ENCODE peak calls at places on chromosomes 2 and 18, in six cellular contexts. One of them, this sample, is unnamed. For H3K27me3, the result is how much of the 10 kb centered on the place peaks cover.

GRCh38 chr2:128469203-128469602 is 150.5 kb upstream of the HS6ST1 start:
- DNase-seq in neural progenitor cell: no peak
- DNase-seq in spleen: no peak
- DNase-seq in cardiac muscle cell: no peak
- DNase-seq in IMR-90: no peak
- DNase-seq in gastrocnemius medialis: no peak
- DNase-seq in this sample: no peak

GRCh38 chr2:173347305-173348168 is 7.1 kb upstream of the CDCA7 start:
- DNase-seq in neural progenitor cell: peak
- DNase-seq in spleen: no peak
- DNase-seq in cardiac muscle cell: no peak
- DNase-seq in IMR-90: no peak
- DNase-seq in gastrocnemius medialis: no peak
- DNase-seq in this sample: no peak

GRCh38 chr2:146041291-146041868 is 1521.5 kb upstream of the ZEB2 start:
- DNase-seq in neural progenitor cell: peak
- DNase-seq in spleen: no peak
- DNase-seq in cardiac muscle cell: no peak
- DNase-seq in IMR-90: no peak
- DNase-seq in gastrocnemius medialis: no peak
- DNase-seq in this sample: no peak

GRCh38 chr2:217794133-217794986 is 208.4 kb downstream of the TNS1 start:
- DNase-seq in neural progenitor cell: no peak
- DNase-seq in spleen: no peak
- DNase-seq in cardiac muscle cell: no peak
- DNase-seq in IMR-90: no peak
- DNase-seq in gastrocnemius medialis: no peak
- DNase-seq in this sample: peak

GRCh38 chr2:130835766-130836015 is 1.0 kb upstream of the ARHGEF4 start:
- DNase-seq in neural progenitor cell: peak
- DNase-seq in spleen: no peak
- DNase-seq in cardiac muscle cell: no peak
- DNase-seq in IMR-90: no peak
- DNase-seq in gastrocnemius medialis: no peak
- DNase-seq in this sample: no peak

GRCh38 chr2:47653909-47654789 is 128.8 kb upstream of the MSH6 start:
- DNase-seq in neural progenitor cell: peak
- DNase-seq in spleen: no peak
- DNase-seq in cardiac muscle cell: peak
- DNase-seq in IMR-90: peak
- DNase-seq in gastrocnemius medialis: no peak
- DNase-seq in this sample: no peak

GRCh38 chr2:45396671-45397070 is 214.4 kb downstream of the SRBD1 start:
- DNase-seq in neural progenitor cell: no peak
- DNase-seq in spleen: no peak
- DNase-seq in cardiac muscle cell: no peak
- DNase-seq in IMR-90: no peak
- DNase-seq in gastrocnemius medialis: no peak
- DNase-seq in this sample: no peak

GRCh38 chr2:2324565-2325101 is 6.4 kb downstream of the MYT1L start:
- DNase-seq in neural progenitor cell: peak
- DNase-seq in spleen: no peak
- DNase-seq in cardiac muscle cell: no peak
- DNase-seq in IMR-90: no peak
- DNase-seq in gastrocnemius medialis: no peak
- DNase-seq in this sample: no peak

GRCh38 chr2:144349674-144350073 is 170.2 kb downstream of the ZEB2 start:
- DNase-seq in neural progenitor cell: peak
- DNase-seq in spleen: no peak
- DNase-seq in cardiac muscle cell: no peak
- DNase-seq in IMR-90: no peak
- DNase-seq in gastrocnemius medialis: no peak
- DNase-seq in this sample: no peak

GRCh38 chr18:36412778-36413177 is 115.3 kb downstream of the FHOD3 start:
- DNase-seq in neural progenitor cell: peak
- DNase-seq in spleen: no peak
- DNase-seq in cardiac muscle cell: peak
- DNase-seq in IMR-90: no peak
- DNase-seq in gastrocnemius medialis: no peak
- DNase-seq in this sample: no peak

GRCh38 chr2:190880374-190881073 is at the start of gene GLS:
- DNase-seq in neural progenitor cell: peak
- DNase-seq in spleen: peak
- DNase-seq in cardiac muscle cell: peak
- DNase-seq in IMR-90: peak
- DNase-seq in gastrocnemius medialis: peak
- DNase-seq in this sample: peak

GRCh38 chr2:12619975-12620374 is 96.8 kb upstream of the TRIB2 start:
- DNase-seq in neural progenitor cell: no peak
- DNase-seq in spleen: no peak
- DNase-seq in cardiac muscle cell: peak
- DNase-seq in IMR-90: peak
- DNase-seq in gastrocnemius medialis: no peak
- DNase-seq in this sample: no peak

GRCh38 chr18:33578371-33579146 is 540 bp downstream of the ASXL3 start:
- DNase-seq in neural progenitor cell: peak
- DNase-seq in spleen: peak
- DNase-seq in cardiac muscle cell: no peak
- DNase-seq in IMR-90: no peak
- DNase-seq in gastrocnemius medialis: no peak
- DNase-seq in this sample: no peak

GRCh38 chr2:84781942-84782716 is 98.8 kb downstream of the TRABD2A start:
- DNase-seq in neural progenitor cell: no peak
- DNase-seq in spleen: peak
- DNase-seq in cardiac muscle cell: no peak
- DNase-seq in IMR-90: peak
- DNase-seq in gastrocnemius medialis: no peak
- DNase-seq in this sample: no peak

GRCh38 chr2:195364015-195364965 is 292.7 kb upstream of the SLC39A10 start:
- DNase-seq in neural progenitor cell: no peak
- DNase-seq in spleen: no peak
- DNase-seq in cardiac muscle cell: peak
- DNase-seq in IMR-90: peak
- DNase-seq in gastrocnemius medialis: no peak
- DNase-seq in this sample: no peak

GRCh38 chr2:170814551-170815245 is 2.0 kb upstream of the GAD1 start:
- DNase-seq in neural progenitor cell: peak
- DNase-seq in spleen: no peak
- DNase-seq in cardiac muscle cell: no peak
- DNase-seq in IMR-90: no peak
- DNase-seq in gastrocnemius medialis: no peak
- DNase-seq in this sample: no peak

GRCh38 chr2:179965291-179965690 is 41.8 kb downstream of the CWC22 start:
- DNase-seq in neural progenitor cell: no peak
- DNase-seq in spleen: no peak
- DNase-seq in cardiac muscle cell: no peak
- DNase-seq in IMR-90: no peak
- DNase-seq in gastrocnemius medialis: no peak
- DNase-seq in this sample: no peak

GRCh38 chr2:197042613-197043248 is 116.2 kb upstream of the PGAP1 start:
- DNase-seq in neural progenitor cell: no peak
- DNase-seq in spleen: no peak
- DNase-seq in cardiac muscle cell: no peak
- DNase-seq in IMR-90: peak
- DNase-seq in gastrocnemius medialis: no peak
- DNase-seq in this sample: no peak

GRCh38 chr2:55236992-55237543 is 4.6 kb downstream of the RPS27A start:
- DNase-seq in neural progenitor cell: no peak
- DNase-seq in spleen: no peak
- DNase-seq in cardiac muscle cell: no peak
- DNase-seq in IMR-90: no peak
- DNase-seq in gastrocnemius medialis: no peak
- DNase-seq in this sample: no peak

GRCh38 chr18:3281456-3282400 is 19.8 kb downstream of the MYL12B start:
- DNase-seq in neural progenitor cell: peak
- DNase-seq in spleen: no peak
- DNase-seq in cardiac muscle cell: peak
- DNase-seq in IMR-90: peak
- DNase-seq in gastrocnemius medialis: no peak
- DNase-seq in this sample: no peak

GRCh38 chr2:129817175-129817574 is 162.3 kb upstream of the RAB6C start:
- DNase-seq in neural progenitor cell: no peak
- DNase-seq in spleen: no peak
- DNase-seq in cardiac muscle cell: no peak
- DNase-seq in IMR-90: no peak
- DNase-seq in gastrocnemius medialis: no peak
- DNase-seq in this sample: no peak

GRCh38 chr2:129823044-129823443 is 156.4 kb upstream of the RAB6C start:
- DNase-seq in neural progenitor cell: no peak
- DNase-seq in spleen: no peak
- DNase-seq in cardiac muscle cell: no peak
- DNase-seq in IMR-90: no peak
- DNase-seq in gastrocnemius medialis: no peak
- DNase-seq in this sample: no peak

GRCh38 chr2:129821445-129821844 is 158.0 kb upstream of the RAB6C start:
- DNase-seq in neural progenitor cell: no peak
- DNase-seq in spleen: no peak
- DNase-seq in cardiac muscle cell: no peak
- DNase-seq in IMR-90: no peak
- DNase-seq in gastrocnemius medialis: no peak
- DNase-seq in this sample: no peak

GRCh38 chr2:129819855-129820254 is 159.6 kb upstream of the RAB6C start:
- DNase-seq in neural progenitor cell: no peak
- DNase-seq in spleen: no peak
- DNase-seq in cardiac muscle cell: no peak
- DNase-seq in IMR-90: no peak
- DNase-seq in gastrocnemius medialis: no peak
- DNase-seq in this sample: no peak

DNA sequence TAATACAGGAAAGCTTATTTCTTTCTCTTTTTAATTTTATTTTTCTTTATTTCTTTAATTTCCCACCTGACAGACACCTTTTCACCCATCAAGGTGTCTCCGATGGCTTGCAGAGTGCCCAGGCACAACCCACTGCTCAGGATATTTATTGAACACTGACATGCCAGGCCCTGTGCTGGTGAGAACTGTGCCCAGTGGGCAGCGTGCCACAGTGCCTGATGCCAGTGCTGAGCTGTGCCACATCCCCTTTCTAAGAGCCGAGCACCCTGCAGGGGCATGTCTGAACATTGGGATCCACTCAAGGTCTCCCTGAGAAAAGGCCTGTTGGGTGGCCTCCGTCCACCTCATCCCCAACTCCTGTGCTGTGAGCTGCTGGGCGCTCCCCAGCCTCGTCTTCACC is 158.6 kb upstream of the RAB6C start:
- DNase-seq in neural progenitor cell: no peak
- DNase-seq in spleen: no peak
- DNase-seq in cardiac muscle cell: no peak
- DNase-seq in IMR-90: no peak
- DNase-seq in gastrocnemius medialis: no peak
- DNase-seq in this sample: no peak
- H3K27me3 ChIP-seq in neural progenitor cell: under half
- H3K27me3 ChIP-seq in spleen: under half
- H3K27me3 ChIP-seq in cardiac muscle cell: under half
- H3K27me3 ChIP-seq in IMR-90: under half
- H3K27me3 ChIP-seq in gastrocnemius medialis: under half
- H3K27me3 ChIP-seq in this sample: under half

DNA sequence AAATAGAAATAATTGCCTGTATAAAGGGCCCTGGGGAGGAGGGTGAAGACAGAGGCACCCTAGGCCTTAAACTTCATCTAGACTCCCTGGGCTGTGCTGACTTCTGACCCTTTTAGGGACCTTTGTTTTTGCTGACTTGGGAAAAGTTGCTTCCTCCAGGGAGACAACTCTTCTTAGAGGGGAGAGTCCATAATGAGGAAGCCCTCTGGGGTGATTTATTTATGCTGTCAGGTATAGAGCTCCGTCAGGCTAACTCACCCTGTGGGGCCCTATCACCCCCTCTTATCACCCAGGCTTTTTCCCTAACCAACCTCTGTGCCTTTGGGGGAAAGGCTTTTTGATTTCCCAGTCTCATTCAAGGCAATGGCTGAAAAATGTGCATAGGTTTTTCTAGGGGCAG is 8.1 kb downstream of the ONECUT2 start:
- DNase-seq in neural progenitor cell: no peak
- DNase-seq in spleen: no peak
- DNase-seq in cardiac muscle cell: no peak
- DNase-seq in IMR-90: no peak
- DNase-seq in gastrocnemius medialis: no peak
- DNase-seq in this sample: no peak
- H3K27me3 ChIP-seq in neural progenitor cell: half or more
- H3K27me3 ChIP-seq in spleen: half or more
- H3K27me3 ChIP-seq in cardiac muscle cell: half or more
- H3K27me3 ChIP-seq in IMR-90: half or more
- H3K27me3 ChIP-seq in gastrocnemius medialis: half or more
- H3K27me3 ChIP-seq in this sample: under half

GRCh38 chr18:32195881-32196815 is 6.3 kb downstream of the MEP1B start:
- DNase-seq in neural progenitor cell: no peak
- DNase-seq in spleen: no peak
- DNase-seq in cardiac muscle cell: no peak
- DNase-seq in IMR-90: no peak
- DNase-seq in gastrocnemius medialis: no peak
- DNase-seq in this sample: no peak
- H3K27me3 ChIP-seq in neural progenitor cell: under half
- H3K27me3 ChIP-seq in spleen: under half
- H3K27me3 ChIP-seq in cardiac muscle cell: under half
- H3K27me3 ChIP-seq in IMR-90: under half
- H3K27me3 ChIP-seq in gastrocnemius medialis: under half
- H3K27me3 ChIP-seq in this sample: under half

GRCh38 chr18:910247-910646 is 5.6 kb downstream of the ADCYAP1 start:
- DNase-seq in neural progenitor cell: no peak
- DNase-seq in spleen: no peak
- DNase-seq in cardiac muscle cell: no peak
- DNase-seq in IMR-90: no peak
- DNase-seq in gastrocnemius medialis: no peak
- DNase-seq in this sample: no peak
- H3K27me3 ChIP-seq in neural progenitor cell: half or more
- H3K27me3 ChIP-seq in spleen: half or more
- H3K27me3 ChIP-seq in cardiac muscle cell: half or more
- H3K27me3 ChIP-seq in IMR-90: half or more
- H3K27me3 ChIP-seq in gastrocnemius medialis: half or more
- H3K27me3 ChIP-seq in this sample: under half